ENCODE peak calls at places on chromosomes 16 and 17, in ten cellular contexts. R is WTC11; I is fibroblast of lung; U is lung; J is tibial artery; G is WERI-Rb-1; L is vagina; A is IMR-90; B is CD8-positive, alpha-beta T cell; H is endothelial cell. K is an unnamed sample.

GRCh38 chr17:82021728-82022309 is 859 bp downstream of the CENPX start:
- DNase-seq in R (no peak), I (no peak), U (no peak), J (no peak), G (no peak), L (no peak), A (no peak), B (no peak), H (no peak), K (no peak)

GRCh38 chr17:19308398-19308797 is 54.1 kb downstream of the B9D1 start:
- DNase-seq in R (no peak), I (no peak), U (no peak), J (no peak), G (no peak), L (no peak), A (no peak), B (no peak), H (no peak), K (no peak)

GRCh38 chr16:27177031-27177774 is 26.1 kb upstream of the KDM8 start:
- DNase-seq in R (no peak), I (peak), U (no peak), J (no peak), G (no peak), L (no peak), A (peak), B (no peak), H (no peak), K (no peak)

GRCh38 chr17:46827274-46827673 is 8.8 kb upstream of the WNT3 start:
- DNase-seq in R (no peak), I (no peak), U (no peak), J (no peak), G (no peak), L (no peak), A (no peak), B (no peak), H (no peak), K (no peak)

GRCh38 chr16:67158637-67159600 is 790 bp downstream of the TRADD start:
- DNase-seq in R (peak), I (no peak), U (no peak), J (no peak), G (no peak), L (no peak), A (no peak), B (peak), H (no peak), K (no peak)

GRCh38 chr16:77683845-77684526 is 38.3 kb upstream of the NUDT7 start:
- DNase-seq in R (no peak), I (peak), U (no peak), J (no peak), G (no peak), L (no peak), A (no peak), B (no peak), H (no peak), K (no peak)

GRCh38 chr16:78640886-78641285 is 541.4 kb downstream of the WWOX start:
- DNase-seq in R (no peak), I (no peak), U (no peak), J (no peak), G (no peak), L (no peak), A (no peak), B (no peak), H (no peak), K (no peak)

GRCh38 chr16:89170346-89171215 is 967 bp upstream of the CDH15 start:
- DNase-seq in R (peak), I (no peak), U (peak), J (no peak), G (peak), L (no peak), A (no peak), B (no peak), H (no peak), K (no peak)

GRCh38 chr17:81995463-81996231 is 18.2 kb downstream of the ASPSCR1 start:
- DNase-seq in R (peak), I (no peak), U (no peak), J (peak), G (peak), L (no peak), A (no peak), B (no peak), H (no peak), K (no peak)

GRCh38 chr17:2423271-2423670 is 22.4 kb upstream of the MNT start:
- DNase-seq in R (no peak), I (no peak), U (no peak), J (no peak), G (peak), L (no peak), A (no peak), B (no peak), H (no peak), K (no peak)

GRCh38 chr17:996554-997344 is at the start of gene TIMM22:
- DNase-seq in R (peak), I (peak), U (peak), J (peak), G (peak), L (no peak), A (peak), B (peak), H (peak), K (peak)

GRCh38 chr17:50892101-50892776 is 26.1 kb upstream of the TOB1 start:
- DNase-seq in R (no peak), I (no peak), U (no peak), J (peak), G (no peak), L (no peak), A (no peak), B (no peak), H (no peak), K (no peak)

GRCh38 chr16:23181506-23181905 is 1.0 kb upstream of the SCNN1G start:
- DNase-seq in R (no peak), I (no peak), U (no peak), J (no peak), G (no peak), L (no peak), A (no peak), B (no peak), H (no peak), K (no peak)

GRCh38 chr17:40980594-40980993 is 3.5 kb downstream of the KRT40 start:
- DNase-seq in R (no peak), I (no peak), U (no peak), J (no peak), G (peak), L (no peak), A (peak), B (no peak), H (no peak), K (no peak)

GRCh38 chr16:4358831-4359561 is 7.9 kb upstream of the PAM16 start:
- DNase-seq in R (peak), I (peak), U (peak), J (peak), G (peak), L (no peak), A (no peak), B (peak), H (peak), K (no peak)

GRCh38 chr17:40026816-40027613 is 11.8 kb downstream of the CSF3 start:
- DNase-seq in R (peak), I (peak), U (peak), J (peak), G (peak), L (no peak), A (peak), B (peak), H (peak), K (peak)

GRCh38 chr16:53207810-53208752 is 153.3 kb downstream of the CHD9 start:
- DNase-seq in R (peak), I (peak), U (peak), J (no peak), G (peak), L (no peak), A (peak), B (no peak), H (peak), K (no peak)

GRCh38 chr17:44279586-44280344 is 11.8 kb upstream of the SLC4A1 start:
- DNase-seq in R (peak), I (peak), U (peak), J (peak), G (no peak), L (no peak), A (peak), B (peak), H (peak), K (no peak)

GRCh38 chr16:70432800-70433455 is 6.0 kb downstream of the ST3GAL2 start:
- DNase-seq in R (no peak), I (peak), U (no peak), J (no peak), G (peak), L (no peak), A (no peak), B (no peak), H (no peak), K (no peak)

GRCh38 chr17:15444805-15445204 is 22.6 kb downstream of the CDRT4 start:
- DNase-seq in R (no peak), I (no peak), U (no peak), J (no peak), G (no peak), L (no peak), A (no peak), B (no peak), H (peak), K (no peak)

GRCh38 chr17:34382586-34383224 is 19.7 kb upstream of the CCL1 start:
- DNase-seq in R (no peak), I (no peak), U (no peak), J (no peak), G (no peak), L (peak), A (no peak), B (no peak), H (peak), K (no peak)

GRCh38 chr16:67931712-67932461 is at the start of gene CTRL:
- DNase-seq in R (no peak), I (no peak), U (no peak), J (no peak), G (no peak), L (no peak), A (no peak), B (no peak), H (no peak), K (no peak)

GRCh38 chr17:58447039-58447975 is 30.0 kb upstream of the RNF43 start:
- DNase-seq in R (peak), I (peak), U (peak), J (no peak), G (peak), L (no peak), A (peak), B (peak), H (peak), K (no peak)

GRCh38 chr16:31350275-31351005 is 4.5 kb upstream of the ITGAX start:
- DNase-seq in R (no peak), I (no peak), U (no peak), J (no peak), G (no peak), L (no peak), A (no peak), B (no peak), H (no peak), K (no peak)

GRCh38 chr17:21549107-21549687 is 143.1 kb upstream of the KCNJ18 start:
- DNase-seq in R (no peak), I (peak), U (no peak), J (no peak), G (no peak), L (no peak), A (peak), B (no peak), H (no peak), K (no peak)

GRCh38 chr16:84774810-84775209 is 45.0 kb upstream of the CRISPLD2 start:
- DNase-seq in R (no peak), I (peak), U (no peak), J (no peak), G (no peak), L (no peak), A (peak), B (no peak), H (no peak), K (no peak)

GRCh38 chr17:67136191-67137025 is 92.1 kb downstream of the CACNG1 start:
- DNase-seq in R (no peak), I (peak), U (no peak), J (no peak), G (no peak), L (no peak), A (peak), B (no peak), H (no peak), K (no peak)

GRCh38 chr16:29729116-29729521 is 16.7 kb downstream of the C16orf54 start:
- DNase-seq in R (no peak), I (peak), U (no peak), J (no peak), G (peak), L (no peak), A (peak), B (no peak), H (peak), K (no peak)

GRCh38 chr16:684961-685696 is 995 bp upstream of the JMJD8 start:
- DNase-seq in R (no peak), I (no peak), U (no peak), J (no peak), G (no peak), L (no peak), A (no peak), B (no peak), H (no peak), K (no peak)

GRCh38 chr16:31094088-31094423 is 541 bp downstream of the VKORC1 start:
- DNase-seq in R (peak), I (no peak), U (no peak), J (no peak), G (no peak), L (no peak), A (no peak), B (no peak), H (no peak), K (no peak)

GRCh38 chr16:51113254-51114125 is 37.6 kb downstream of the SALL1 start:
- DNase-seq in R (peak), I (no peak), U (no peak), J (no peak), G (no peak), L (no peak), A (no peak), B (no peak), H (no peak), K (no peak)

GRCh38 chr17:6498356-6498755 is 54.1 kb downstream of the PIMREG start:
- DNase-seq in R (no peak), I (no peak), U (no peak), J (no peak), G (no peak), L (no peak), A (no peak), B (no peak), H (no peak), K (peak)

GRCh38 chr17:58960068-58960467 is 146.6 kb downstream of the TRIM37 start:
- DNase-seq in R (no peak), I (peak), U (peak), J (no peak), G (no peak), L (no peak), A (peak), B (no peak), H (no peak), K (no peak)

GRCh38 chr16:31329671-31330552 is 25.1 kb upstream of the ITGAX start:
- DNase-seq in R (peak), I (no peak), U (no peak), J (no peak), G (no peak), L (no peak), A (no peak), B (no peak), H (no peak), K (no peak)

DNA sequence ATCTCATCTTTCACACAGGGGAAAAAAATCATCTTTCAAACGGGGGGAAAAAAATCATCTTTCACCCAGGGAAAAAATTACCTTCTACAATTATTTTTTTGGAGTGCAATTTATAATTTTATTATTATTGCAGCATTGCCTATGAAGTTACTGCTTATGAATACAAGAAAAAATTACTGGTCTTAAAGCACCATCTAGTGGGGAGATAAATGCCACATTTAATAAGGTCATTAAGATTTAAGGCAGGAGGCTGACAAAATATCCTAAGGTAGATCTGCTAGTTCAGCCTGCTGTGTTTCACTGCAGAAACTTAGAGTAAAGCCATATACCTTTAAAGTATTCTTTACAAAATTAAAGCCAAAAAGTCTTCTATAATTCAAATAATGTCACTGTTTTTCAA is 13.7 kb downstream of the SHCBP1 start:
- DNase-seq in R (no peak), I (peak), U (no peak), J (no peak), G (no peak), L (no peak), A (peak), B (no peak), H (no peak), K (no peak)
- TF ChIP-seq CTCF in R (no peak), I (peak), U (peak), J (peak), G (no peak), L (no peak), A (peak), B (peak), H (no peak), K (peak)

DNA sequence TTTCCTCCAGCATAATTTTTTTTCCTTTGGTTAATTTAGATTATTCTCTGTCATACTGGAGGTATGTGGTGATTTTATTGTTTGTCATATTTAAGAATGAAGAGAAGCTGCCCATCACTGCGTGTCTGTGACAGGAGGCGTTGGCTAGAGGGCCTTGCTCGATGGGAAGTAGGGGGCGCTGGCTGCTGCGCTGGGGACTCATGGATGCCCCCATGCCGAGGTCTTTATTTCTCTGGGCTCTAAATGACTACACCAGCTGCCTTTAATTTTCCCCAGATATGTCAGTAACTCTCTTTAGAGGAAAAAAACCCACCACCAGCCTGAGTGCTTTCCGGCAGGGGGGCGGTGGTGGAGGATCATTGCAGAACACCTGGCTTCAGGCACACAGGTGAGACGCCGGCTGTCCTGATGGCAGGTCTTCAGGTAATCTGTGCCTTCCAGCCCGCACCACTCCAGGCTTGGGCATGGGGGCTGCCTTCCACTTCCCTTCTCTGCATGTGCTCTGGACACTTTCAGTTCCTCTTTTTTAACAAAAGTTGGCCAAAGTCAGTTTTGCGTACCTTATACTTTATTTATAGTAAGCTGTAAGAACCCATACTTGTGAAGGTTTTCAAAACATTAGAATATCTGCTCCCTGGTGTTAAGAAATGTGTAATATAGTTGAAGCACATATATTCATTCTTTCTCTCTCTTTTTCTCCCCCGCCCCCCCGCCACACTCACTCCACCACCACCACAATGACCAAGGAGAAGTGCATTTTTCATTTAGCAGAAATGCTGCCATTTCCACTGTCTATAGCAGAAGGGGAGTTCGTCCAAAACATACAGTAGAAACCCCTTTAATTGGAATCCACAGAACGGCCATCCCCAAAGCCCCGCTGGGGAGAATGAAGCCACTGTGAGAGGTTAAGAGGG is 192.7 kb downstream of the RPTOR start:
- DNase-seq in R (no peak), I (no peak), U (no peak), J (no peak), G (no peak), L (no peak), A (no peak), B (no peak), H (no peak), K (no peak)
- TF ChIP-seq CTCF in R (no peak), I (no peak), U (no peak), J (no peak), G (peak), L (no peak), A (no peak), B (no peak), H (no peak), K (no peak)

GRCh38 chr17:31532161-31532515 is 140.7 kb downstream of the RAB11FIP4 start:
- DNase-seq in R (no peak), I (no peak), U (no peak), J (no peak), G (no peak), L (no peak), A (no peak), B (no peak), H (no peak), K (no peak)

GRCh38 chr17:31532526-31532925 is 141.1 kb downstream of the RAB11FIP4 start:
- DNase-seq in R (no peak), I (no peak), U (no peak), J (no peak), G (no peak), L (no peak), A (no peak), B (no peak), H (no peak), K (no peak)

GRCh38 chr17:31535581-31535981 is 144.1 kb downstream of the RAB11FIP4 start:
- DNase-seq in R (no peak), I (no peak), U (no peak), J (no peak), G (no peak), L (no peak), A (no peak), B (no peak), H (no peak), K (no peak)

GRCh38 chr17:31534223-31534888 is 142.9 kb downstream of the RAB11FIP4 start:
- DNase-seq in R (no peak), I (no peak), U (no peak), J (no peak), G (no peak), L (no peak), A (peak), B (no peak), H (no peak), K (no peak)

GRCh38 chr17:31533546-31534155 is 142.2 kb downstream of the RAB11FIP4 start:
- DNase-seq in R (peak), I (peak), U (no peak), J (no peak), G (peak), L (no peak), A (peak), B (no peak), H (peak), K (no peak)
- TF ChIP-seq CTCF in R (peak), I (peak), U (no peak), J (no peak), G (peak), L (no peak), A (peak), B (no peak), H (peak), K (peak)

GRCh38 chr17:79721993-79722671 is 8.6 kb upstream of the ENPP7 start:
- DNase-seq in R (peak), I (no peak), U (no peak), J (no peak), G (peak), L (no peak), A (no peak), B (no peak), H (no peak), K (no peak)
- TF ChIP-seq CTCF in R (peak), I (no peak), U (no peak), J (no peak), G (peak), L (no peak), A (peak), B (no peak), H (peak), K (peak)

GRCh38 chr17:49583889-49584288 is 8.2 kb downstream of the NXPH3 start:
- DNase-seq in R (no peak), I (no peak), U (no peak), J (no peak), G (no peak), L (no peak), A (no peak), B (no peak), H (no peak), K (no peak)

GRCh38 chr17:49587366-49588073 is 11.8 kb downstream of the NXPH3 start:
- DNase-seq in R (no peak), I (no peak), U (no peak), J (no peak), G (no peak), L (no peak), A (no peak), B (no peak), H (no peak), K (peak)

GRCh38 chr17:49583226-49583625 is 7.6 kb downstream of the NXPH3 start:
- DNase-seq in R (no peak), I (no peak), U (no peak), J (no peak), G (no peak), L (no peak), A (no peak), B (no peak), H (no peak), K (no peak)

GRCh38 chr17:49582789-49583188 is 7.1 kb downstream of the NXPH3 start:
- DNase-seq in R (no peak), I (no peak), U (no peak), J (no peak), G (no peak), L (no peak), A (peak), B (no peak), H (no peak), K (no peak)

DNA sequence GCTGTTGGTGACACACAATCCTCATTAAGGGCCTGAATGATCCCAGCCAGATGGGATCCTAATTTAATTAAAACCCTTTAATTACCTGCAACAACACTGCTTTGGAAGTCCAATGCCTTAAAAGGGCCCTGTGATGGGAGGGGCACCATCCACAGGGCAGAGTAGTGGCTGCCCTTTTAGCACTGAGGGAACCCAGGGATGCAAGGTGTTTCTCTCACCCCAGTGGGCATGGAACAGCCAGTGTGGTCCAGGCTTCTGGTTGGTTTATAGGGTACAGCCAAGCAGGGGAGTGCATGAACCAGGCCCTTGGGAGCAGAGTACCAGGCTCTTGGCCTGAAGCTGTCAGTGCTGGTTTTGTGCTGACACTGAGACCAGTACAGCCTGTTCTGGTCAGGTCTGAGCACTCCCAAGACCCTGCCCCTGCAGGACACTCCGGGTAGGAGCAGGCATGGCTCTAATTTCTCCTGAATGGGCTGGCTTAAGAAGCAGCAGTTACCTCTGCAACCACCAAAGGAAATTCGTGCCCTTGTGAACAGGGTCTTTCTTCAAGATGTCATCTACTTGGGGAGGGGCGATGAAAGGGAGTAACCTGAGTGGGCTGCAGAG is 9.9 kb downstream of the NXPH3 start:
- DNase-seq in R (peak), I (no peak), U (no peak), J (no peak), G (peak), L (no peak), A (no peak), B (no peak), H (peak), K (peak)
- TF ChIP-seq CTCF in R (no peak), I (peak), U (no peak), J (no peak), G (peak), L (no peak), A (peak), B (no peak), H (peak), K (peak)

K was measured in type B pancreatic cell.